ENCODE peak calls at places on chromosomes 1 and 21, in five cellular contexts. One of them, this sample, is unnamed. For H3K36me3, the result is how much of the 10 kb centered on the place peaks cover.

GRCh38 chr1:181062800-181063428 is 25.6 kb upstream of the IER5 start:
- DNase-seq in GM12878: peak
- DNase-seq in HepG2: no peak
- DNase-seq in K562: no peak
- DNase-seq in H1: no peak
- DNase-seq in this sample: no peak

GRCh38 chr1:109225248-109226077 is 11.7 kb downstream of the SARS1 start:
- DNase-seq in GM12878: no peak
- DNase-seq in HepG2: no peak
- DNase-seq in K562: no peak
- DNase-seq in H1: no peak
- DNase-seq in this sample: no peak

GRCh38 chr1:248820041-248820585 is 5.6 kb downstream of the SH3BP5L start:
- DNase-seq in GM12878: no peak
- DNase-seq in HepG2: no peak
- DNase-seq in K562: no peak
- DNase-seq in H1: no peak
- DNase-seq in this sample: no peak

GRCh38 chr1:241355311-241356010 is 1.5 kb downstream of the RGS7 start:
- DNase-seq in GM12878: no peak
- DNase-seq in HepG2: no peak
- DNase-seq in K562: no peak
- DNase-seq in H1: no peak
- DNase-seq in this sample: no peak

GRCh38 chr21:35895598-35895997 is 164.7 kb downstream of the SETD4 start:
- DNase-seq in GM12878: no peak
- DNase-seq in HepG2: no peak
- DNase-seq in K562: no peak
- DNase-seq in H1: no peak
- DNase-seq in this sample: no peak

GRCh38 chr1:31868862-31869261 is 53.0 kb upstream of the SPOCD1 start:
- DNase-seq in GM12878: no peak
- DNase-seq in HepG2: no peak
- DNase-seq in K562: no peak
- DNase-seq in H1: no peak
- DNase-seq in this sample: no peak

GRCh38 chr21:16279658-16280581 is 550.1 kb downstream of the USP25 start:
- DNase-seq in GM12878: no peak
- DNase-seq in HepG2: no peak
- DNase-seq in K562: no peak
- DNase-seq in H1: peak
- DNase-seq in this sample: no peak

GRCh38 chr1:74689800-74690696 is 16.5 kb upstream of the ERICH3 start:
- DNase-seq in GM12878: no peak
- DNase-seq in HepG2: peak
- DNase-seq in K562: peak
- DNase-seq in H1: no peak
- DNase-seq in this sample: peak

GRCh38 chr1:53511933-53512806 is 53.0 kb downstream of the DMRTB1 start:
- DNase-seq in GM12878: no peak
- DNase-seq in HepG2: no peak
- DNase-seq in K562: no peak
- DNase-seq in H1: no peak
- DNase-seq in this sample: no peak

GRCh38 chr1:62437273-62437945 is 560 bp downstream of the USP1 start:
- DNase-seq in GM12878: no peak
- DNase-seq in HepG2: no peak
- DNase-seq in K562: no peak
- DNase-seq in H1: no peak
- DNase-seq in this sample: no peak

GRCh38 chr1:96281491-96281890 is 440.1 kb upstream of the PTBP2 start:
- DNase-seq in GM12878: no peak
- DNase-seq in HepG2: no peak
- DNase-seq in K562: no peak
- DNase-seq in H1: no peak
- DNase-seq in this sample: no peak

DNA sequence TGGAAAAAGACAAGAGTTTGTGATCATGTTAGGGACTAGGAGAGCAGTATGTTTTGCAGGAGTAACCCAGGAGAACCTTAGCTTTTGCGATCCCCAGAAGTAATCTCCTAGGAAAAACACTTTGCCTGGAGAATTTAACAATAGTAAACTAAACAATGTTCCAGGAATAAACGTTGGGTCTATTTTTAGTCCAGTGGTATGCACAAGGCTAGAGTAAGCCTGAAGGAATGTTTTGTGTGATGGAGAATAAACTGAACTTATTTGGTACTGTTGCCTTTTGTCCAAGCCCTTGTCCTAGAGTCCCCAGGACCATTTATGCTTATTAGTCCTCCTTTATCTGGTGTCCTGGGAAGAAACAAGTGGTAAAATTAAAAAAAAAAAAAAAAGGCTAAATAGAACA is 28.7 kb upstream of the RGS5 start:
- DNase-seq in GM12878: no peak
- DNase-seq in HepG2: no peak
- DNase-seq in K562: no peak
- DNase-seq in H1: no peak
- DNase-seq in this sample: no peak
- TF ChIP-seq ZNF274 in GM12878: no peak
- TF ChIP-seq ZNF274 in HepG2: no peak
- TF ChIP-seq ZNF274 in K562: no peak
- TF ChIP-seq ZNF274 in H1: no peak
- TF ChIP-seq ZNF274 in this sample: no peak

GRCh38 chr21:26443291-26443690 is 129.8 kb downstream of the CYYR1 start:
- DNase-seq in GM12878: no peak
- DNase-seq in HepG2: no peak
- DNase-seq in K562: no peak
- DNase-seq in H1: no peak
- DNase-seq in this sample: no peak
- TF ChIP-seq POLR2AphosphoS5 in GM12878: no peak
- TF ChIP-seq POLR2AphosphoS5 in HepG2: no peak
- TF ChIP-seq POLR2AphosphoS5 in K562: no peak
- TF ChIP-seq POLR2AphosphoS5 in H1: no peak
- TF ChIP-seq POLR2AphosphoS5 in this sample: no peak

GRCh38 chr1:159040206-159040605 is 30.5 kb downstream of the IFI16 start:
- DNase-seq in GM12878: no peak
- DNase-seq in HepG2: no peak
- DNase-seq in K562: no peak
- DNase-seq in H1: no peak
- DNase-seq in this sample: no peak
- H3K36me3 ChIP-seq in GM12878: under half
- H3K36me3 ChIP-seq in HepG2: under half
- H3K36me3 ChIP-seq in K562: under half
- H3K36me3 ChIP-seq in H1: under half
- H3K36me3 ChIP-seq in this sample: under half

GRCh38 chr1:165424454-165425283 is 20.3 kb downstream of the RXRG start:
- DNase-seq in GM12878: no peak
- DNase-seq in HepG2: no peak
- DNase-seq in K562: no peak
- DNase-seq in H1: no peak
- DNase-seq in this sample: no peak
- TF ChIP-seq ZNF274 in GM12878: no peak
- TF ChIP-seq ZNF274 in HepG2: no peak
- TF ChIP-seq ZNF274 in K562: no peak
- TF ChIP-seq ZNF274 in H1: no peak
- TF ChIP-seq ZNF274 in this sample: no peak

GRCh38 chr1:198669023-198669698 is 30.3 kb downstream of the PTPRC start:
- DNase-seq in GM12878: peak
- DNase-seq in HepG2: peak
- DNase-seq in K562: peak
- DNase-seq in H1: no peak
- DNase-seq in this sample: peak
- TF ChIP-seq POLR2AphosphoS5 in GM12878: no peak
- TF ChIP-seq POLR2AphosphoS5 in HepG2: no peak
- TF ChIP-seq POLR2AphosphoS5 in K562: peak
- TF ChIP-seq POLR2AphosphoS5 in H1: no peak
- TF ChIP-seq POLR2AphosphoS5 in this sample: no peak

GRCh38 chr1:33494929-33495328 is 22.5 kb downstream of the ZSCAN20 start:
- DNase-seq in GM12878: no peak
- DNase-seq in HepG2: no peak
- DNase-seq in K562: no peak
- DNase-seq in H1: no peak
- DNase-seq in this sample: no peak
- H3K36me3 ChIP-seq in GM12878: under half
- H3K36me3 ChIP-seq in HepG2: under half
- H3K36me3 ChIP-seq in K562: under half
- H3K36me3 ChIP-seq in H1: half or more
- H3K36me3 ChIP-seq in this sample: under half

DNA sequence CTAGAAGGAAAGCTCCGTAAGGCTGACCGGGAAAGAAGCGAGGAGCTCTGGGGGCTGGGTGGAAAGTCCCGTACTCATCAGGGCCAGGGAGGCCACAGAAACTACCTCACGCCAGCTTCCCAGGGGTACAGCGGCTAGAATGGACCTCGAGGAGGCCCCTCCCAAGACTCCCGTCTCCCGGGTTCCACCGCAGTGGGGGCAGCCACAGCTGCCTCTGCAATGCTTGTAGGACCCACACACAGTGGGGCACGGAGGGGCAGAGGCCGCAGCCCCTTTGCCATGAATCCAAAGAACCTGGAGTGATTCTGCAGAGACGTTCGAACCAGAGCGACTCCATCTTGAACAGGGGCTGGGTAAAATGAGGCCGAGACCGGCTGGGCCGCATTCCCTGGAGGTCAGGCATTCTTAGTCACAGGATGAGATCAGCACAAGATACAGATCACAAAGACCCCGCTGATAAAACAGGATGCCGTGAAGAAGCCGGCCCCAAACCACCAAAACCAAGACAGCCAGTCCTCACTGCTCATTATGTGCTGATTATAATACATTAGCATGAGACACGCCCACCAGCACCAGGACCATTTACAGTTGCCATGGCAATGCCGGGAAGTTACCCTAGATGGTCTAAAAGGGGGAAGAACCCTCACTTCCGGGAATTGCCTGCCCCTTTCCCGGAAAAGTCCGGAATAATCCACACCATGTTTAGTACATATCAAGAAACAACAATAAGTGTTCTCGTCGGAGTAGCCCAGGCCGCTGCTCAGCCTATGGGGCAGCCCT is 1.6 kb upstream of the ANKRD65 start:
- DNase-seq in GM12878: no peak
- DNase-seq in HepG2: no peak
- DNase-seq in K562: peak
- DNase-seq in H1: no peak
- DNase-seq in this sample: no peak
- TF ChIP-seq ZNF274 in GM12878: no peak
- TF ChIP-seq ZNF274 in HepG2: no peak
- TF ChIP-seq ZNF274 in K562: no peak
- TF ChIP-seq ZNF274 in H1: no peak
- TF ChIP-seq ZNF274 in this sample: no peak

This sample was measured in HCT116.